ENCODE peak calls at places on chromosomes 4 and X, in six cellular contexts. V is PC-9, Y is left lung, N is aorta, M is fibroblast of lung, T is thyroid gland. C is an unnamed sample.

GRCh38 chr4:16129336-16129735 is 45.5 kb upstream of the PROM1 start:
- DNase-seq in V (no peak), T (no peak), N (no peak), M (no peak), Y (no peak), C (no peak)

GRCh38 chrX:46599051-46599560 is 25.5 kb downstream of the CHST7 start:
- DNase-seq in V (no peak), T (no peak), N (no peak), Y (no peak), M (peak; percentile 62), C (no peak)

GRCh38 chr4:123787710-123788109 is 391.1 kb downstream of the SPRY1 start:
- DNase-seq in T (no peak), Y (no peak), N (no peak), M (no peak), V (no peak), C (no peak)

GRCh38 chr4:40848251-40848650 is 98.5 kb downstream of the NSUN7 start:
- DNase-seq in T (no peak), M (no peak), N (no peak), Y (no peak), V (no peak), C (no peak)

GRCh38 chr4:169231647-169232262 is 39.0 kb downstream of the SH3RF1 start:
- DNase-seq in T (no peak), V (peak; percentile 54), N (no peak), M (no peak), Y (no peak), C (no peak)

GRCh38 chr4:186724048-186724860 is 598 bp upstream of the FAT1 start:
- DNase-seq in N (peak; percentile 68), T (peak; percentile 74), M (peak; percentile 79), V (peak; percentile 37), Y (peak; percentile 80), C (no peak)

GRCh38 chr4:159867673-159868072 is 764.8 kb downstream of the RAPGEF2 start:
- DNase-seq in M (no peak), N (no peak), V (no peak), T (no peak), Y (no peak), C (no peak)

GRCh38 chr4:153126137-153126536 is 78.1 kb upstream of the TRIM2 start:
- DNase-seq in T (no peak), M (no peak), Y (no peak), N (no peak), V (no peak), C (no peak)

GRCh38 chr4:85854543-85854942 is 379.6 kb downstream of the ARHGAP24 start:
- DNase-seq in N (no peak), V (no peak), M (no peak), Y (no peak), T (no peak), C (no peak)

GRCh38 chr4:1624519-1624910 is 59.6 kb downstream of the FAM53A start:
- DNase-seq in V (no peak), T (no peak), Y (no peak), M (no peak), N (no peak), C (no peak)

GRCh38 chr4:86050516-86050915 is 309.3 kb downstream of the MAPK10 start:
- DNase-seq in Y (no peak), M (no peak), T (no peak), N (no peak), V (no peak), C (no peak)

GRCh38 chr4:175705407-175705806 is 106.7 kb downstream of the GPM6A start:
- DNase-seq in Y (no peak), M (no peak), V (no peak), N (no peak), T (no peak), C (no peak)

GRCh38 chrX:47078129-47079043 is at the start of gene RGN:
- DNase-seq in V (no peak), M (peak; percentile 12), T (peak; percentile 55), Y (peak; percentile 58), N (peak; percentile 48), C (no peak)

GRCh38 chr4:121656269-121656641 is 40.5 kb downstream of the ANXA5 start:
- DNase-seq in V (no peak), M (peak; percentile 88), N (no peak), Y (no peak), T (peak; percentile 73), C (no peak)

GRCh38 chrX:43702079-43702524 is 46.0 kb downstream of the MAOA start:
- DNase-seq in V (no peak), T (no peak), Y (no peak), M (no peak), N (no peak), C (no peak)
- H3K27ac ChIP-seq in V (peak overlapping the region; percentile 65), T (peak overlapping the region; percentile 43), Y (peak overlapping the region; percentile 57), M (no peak overlapping the region), N (peak overlapping the region; percentile 43), C (no peak overlapping the region)

DNA sequence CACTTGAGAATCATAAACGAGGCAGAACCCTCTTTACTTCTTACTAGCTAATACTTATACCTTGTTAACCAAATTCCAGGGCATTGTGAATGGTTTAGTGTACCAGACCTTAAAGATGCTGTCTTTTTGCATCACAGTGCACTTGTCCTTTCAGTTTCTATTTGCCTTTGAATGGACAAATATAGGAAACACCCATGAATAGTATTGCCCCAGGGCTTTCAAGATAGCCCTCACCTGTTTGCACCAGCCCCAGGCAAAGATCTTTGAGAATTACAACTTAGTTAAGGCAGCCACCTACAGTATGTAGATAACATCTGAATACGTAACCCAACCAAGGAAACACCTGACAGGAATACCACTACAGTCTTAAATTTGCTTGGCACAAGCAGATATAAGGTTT is 60.8 kb upstream of the CT45A1 start:
- DNase-seq in T (no peak), Y (no peak), N (no peak), M (no peak), V (no peak), C (peak; percentile 8)
- H3K9me3 ChIP-seq in T (no peaks in the 10 kb centered on the region), Y (no peaks in the 10 kb centered on the region), N (no peaks in the 10 kb centered on the region), M (no peaks in the 10 kb centered on the region), V (no peaks in the 10 kb centered on the region), C (no peaks in the 10 kb centered on the region)

DNA sequence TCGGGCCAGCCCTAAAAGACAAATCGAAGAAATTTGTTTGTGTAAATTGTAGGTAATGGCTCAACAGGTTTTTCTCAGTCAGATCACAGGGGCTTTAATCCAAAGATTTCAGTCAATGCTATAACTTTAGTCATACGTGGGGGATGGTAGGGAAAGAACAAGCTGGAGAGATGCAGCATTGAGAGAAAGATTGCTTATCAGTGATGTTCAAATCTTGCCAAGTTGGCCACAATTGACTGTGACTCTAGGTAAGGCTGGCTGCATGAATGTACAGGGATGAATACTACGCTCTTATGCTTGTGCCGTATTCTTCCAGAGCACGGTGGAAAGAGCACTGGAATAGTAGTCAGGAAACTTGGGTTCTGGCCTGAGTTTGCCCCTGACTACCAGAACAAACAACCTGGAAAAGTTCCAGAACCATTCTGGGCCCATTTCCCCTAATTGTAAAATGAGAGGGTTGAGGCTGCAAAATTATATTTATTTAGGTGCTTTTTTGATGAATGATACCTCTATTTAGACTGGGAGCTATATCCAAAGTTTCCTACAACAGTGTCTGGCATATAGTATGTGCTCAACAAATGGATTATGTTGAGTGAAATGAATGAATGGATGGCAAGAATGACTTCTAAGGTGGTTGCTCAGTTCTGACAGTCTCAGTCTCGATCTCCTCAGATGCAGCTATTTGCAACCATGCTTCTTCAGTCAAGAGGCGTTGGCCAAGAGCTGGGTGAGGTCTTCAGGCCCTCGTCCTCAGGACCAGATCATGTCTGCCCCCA is 44.4 kb downstream of the TSC22D3 start:
- DNase-seq in V (peak; percentile 68), T (no peak), N (no peak), M (no peak), Y (no peak), C (no peak)
- H3K27ac ChIP-seq in V (peak overlapping the region; percentile 63), T (peak overlapping the region; percentile 83), N (no peak overlapping the region), M (no peak overlapping the region), Y (peak overlapping the region; percentile 36), C (peak overlapping the region; percentile 65)

GRCh38 chrX:154696328-154697045 is 43.1 kb upstream of the CTAG2 start:
- DNase-seq in M (peak; percentile 72), V (no peak), Y (no peak), T (no peak), N (no peak), C (no peak)

GRCh38 chrX:154693394-154693793 is 40.0 kb upstream of the CTAG2 start:
- DNase-seq in M (no peak), N (no peak), V (no peak), Y (no peak), T (no peak), C (no peak)

GRCh38 chrX:154695913-154696312 is 42.5 kb upstream of the CTAG2 start:
- DNase-seq in Y (no peak), N (no peak), M (no peak), T (no peak), V (no peak), C (no peak)

DNA sequence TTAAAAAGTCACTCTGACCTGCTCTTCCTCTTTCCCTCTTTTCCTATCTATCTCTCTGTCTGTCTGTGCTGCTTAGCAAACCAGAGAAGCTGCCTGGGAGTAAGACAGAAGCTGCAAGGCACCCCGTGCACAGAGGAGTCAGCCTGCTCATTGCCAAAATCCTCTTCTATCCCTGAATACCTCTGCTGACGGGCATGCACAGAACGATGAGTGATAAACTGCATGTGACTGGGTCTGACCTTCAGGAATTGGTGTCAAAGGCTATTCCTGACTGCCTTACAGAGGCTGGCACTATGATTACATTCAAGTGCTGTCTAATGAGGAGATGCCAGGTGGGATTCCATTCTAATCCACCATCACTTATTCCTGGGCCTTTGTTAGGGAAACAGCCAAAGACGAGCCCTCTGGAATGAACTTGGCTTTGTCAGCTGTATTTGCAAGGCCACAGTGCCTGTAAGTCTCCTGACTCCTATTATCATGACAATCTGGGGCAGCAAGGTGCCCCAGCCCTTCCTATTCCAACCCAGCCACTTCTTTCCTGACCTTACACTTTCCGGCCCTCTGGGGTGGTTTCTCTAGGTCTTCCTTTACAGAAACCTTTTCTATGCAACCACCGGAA is 45.4 kb upstream of the CTAG2 start:
- DNase-seq in Y (no peak), T (no peak), N (no peak), M (no peak), V (no peak), C (no peak)
- H3K9me3 ChIP-seq in Y (no peaks in the 10 kb centered on the region), T (no peaks in the 10 kb centered on the region), N (no peaks in the 10 kb centered on the region), M (no peaks in the 10 kb centered on the region), V (no peaks in the 10 kb centered on the region), C (no peaks in the 10 kb centered on the region)

DNA sequence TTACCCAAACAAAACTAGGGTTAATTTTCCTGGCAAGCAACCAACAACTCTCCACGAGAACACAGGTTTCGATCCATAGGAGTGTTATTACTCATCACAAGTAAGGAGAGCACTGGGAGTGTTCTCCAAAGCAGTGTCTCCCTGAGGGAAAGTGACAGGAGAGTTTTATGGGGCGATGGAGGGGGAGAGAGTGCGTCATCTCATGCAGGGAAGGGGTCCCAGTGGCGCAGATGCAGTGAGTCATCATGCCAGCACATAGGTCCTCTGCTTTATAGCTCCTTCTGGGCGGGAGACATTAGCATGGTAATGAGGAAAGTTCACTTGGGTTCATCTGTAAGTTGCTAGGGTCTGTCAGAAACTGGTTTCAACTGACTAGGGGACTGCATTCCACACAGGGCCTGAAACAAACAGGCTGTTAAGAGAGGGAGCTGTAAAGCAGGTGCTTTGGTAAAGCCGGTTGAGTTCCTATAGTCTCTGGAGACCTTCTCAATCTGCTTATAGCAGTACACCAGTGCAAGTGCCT is 12.7 kb upstream of the BOD1L1 start:
- DNase-seq in M (peak; percentile 85), N (no peak), Y (no peak), V (peak; percentile 82), T (no peak), C (no peak)
- H3K27ac ChIP-seq in M (no peak overlapping the region), N (no peak overlapping the region), Y (no peak overlapping the region), V (peak overlapping the region; percentile 74), T (no peak overlapping the region), C (no peak overlapping the region)

C was measured in vagina.